ENCODE peak calls at places on chromosomes 7 and 10, in five cellular contexts. C is skeletal muscle cell, R is kidney epithelial cell, V is ovary, Z is lower lobe of right lung. W is an unnamed sample.

GRCh38 chr7:99919814-99920618 is 686 bp upstream of the TRIM4 start:
- DNase-seq in V (no peak), R (no peak), Z (no peak), C (no peak), W (no peak)

GRCh38 chr10:12774219-12774894 is 227.2 kb downstream of the CCDC3 start:
- DNase-seq in V (no peak), C (no peak), R (no peak), Z (no peak), W (no peak)

GRCh38 chr10:29648114-29648982 is 13.6 kb upstream of the SVIL start:
- DNase-seq in Z (no peak), R (no peak), C (no peak), V (no peak), W (no peak)

GRCh38 chr10:96216775-96217174 is 54.6 kb downstream of the BLNK start:
- DNase-seq in C (no peak), R (no peak), Z (no peak), V (no peak), W (no peak)

GRCh38 chr7:50806143-50806542 is 23.4 kb upstream of the GRB10 start:
- DNase-seq in V (no peak), C (no peak), R (no peak), Z (no peak), W (no peak)

GRCh38 chr7:93862651-93863050 is 27.9 kb downstream of the TFPI2 start:
- DNase-seq in R (no peak), C (no peak), V (no peak), Z (no peak), W (no peak)

GRCh38 chr10:13213163-13213562 is 21.0 kb downstream of the UCMA start:
- DNase-seq in V (no peak), C (no peak), Z (no peak), R (no peak), W (no peak)

GRCh38 chr7:98133621-98134266 is 27.1 kb downstream of the LMTK2 start:
- DNase-seq in V (no peak), R (peak; percentile 67), C (no peak), Z (no peak), W (no peak)

GRCh38 chr10:69486922-69487730 is 35.9 kb downstream of the TSPAN15 start:
- DNase-seq in C (no peak), V (no peak), Z (peak; percentile 36), R (peak; percentile 37), W (no peak)

GRCh38 chr10:11626071-11626470 is 14.6 kb upstream of the USP6NL start:
- DNase-seq in R (no peak), Z (no peak), C (no peak), V (no peak), W (no peak)

GRCh38 chr10:46998192-46998591 is 87.0 kb downstream of the PTPN20 start:
- DNase-seq in R (no peak), C (no peak), V (no peak), Z (no peak), W (no peak)

GRCh38 chr10:119347181-119347974 is 140.0 kb downstream of the GRK5 start:
- DNase-seq in C (no peak), V (no peak), Z (no peak), R (no peak), W (no peak)

GRCh38 chr10:13483073-13483472 is 45.7 kb downstream of the BEND7 start:
- DNase-seq in C (no peak), R (no peak), Z (no peak), V (no peak), W (no peak)

GRCh38 chr7:142854505-142855400 is at the start of gene EPHB6:
- DNase-seq in V (peak; percentile 93), Z (peak; percentile 83), R (no peak), C (no peak), W (no peak)

GRCh38 chr7:128164061-128164954 is 76.8 kb upstream of the LEP start:
- DNase-seq in V (no peak), R (peak; percentile 77), Z (no peak), C (peak; percentile 52), W (peak; percentile 77)

GRCh38 chr7:44533301-44534055 is 7.7 kb downstream of the NPC1L1 start:
- DNase-seq in R (no peak), V (no peak), C (no peak), Z (no peak), W (no peak)

GRCh38 chr7:102081244-102081627 is 205.4 kb upstream of the SH2B2 start:
- DNase-seq in V (no peak), R (no peak), Z (no peak), C (no peak), W (no peak)

GRCh38 chr10:58651040-58651439 is 138.4 kb downstream of the BICC1 start:
- DNase-seq in C (peak; percentile 83), R (no peak), Z (no peak), V (peak; percentile 40), W (no peak)

GRCh38 chr7:93923946-93924345 is 2.4 kb downstream of the GNG11 start:
- DNase-seq in Z (no peak), V (no peak), C (no peak), R (no peak), W (no peak)

GRCh38 chr7:33774762-33775523 is 130.4 kb upstream of the BMPER start:
- DNase-seq in Z (no peak), V (no peak), R (peak; percentile 18), C (peak; percentile 98), W (peak; percentile 63)

GRCh38 chr10:55867848-55868247 is 493.2 kb downstream of the ZWINT start:
- DNase-seq in V (no peak), Z (no peak), C (no peak), R (no peak), W (no peak)

GRCh38 chr7:1928555-1929348 is 258.7 kb downstream of the ELFN1 start:
- DNase-seq in Z (peak; percentile 72), V (no peak), C (no peak), R (no peak), W (no peak)

GRCh38 chr7:24054231-24054630 is 229.8 kb upstream of the NPY start:
- DNase-seq in Z (no peak), C (no peak), R (no peak), V (no peak), W (no peak)

GRCh38 chr10:17026686-17027485 is 102.7 kb downstream of the CUBN start:
- DNase-seq in V (no peak), C (no peak), R (no peak), Z (no peak), W (no peak)

GRCh38 chr10:8069108-8069507 is 14.6 kb downstream of the GATA3 start:
- DNase-seq in C (no peak), V (no peak), R (no peak), Z (no peak), W (no peak)

GRCh38 chr7:23471090-23471859 is 984 bp upstream of the IGF2BP3 start:
- DNase-seq in C (peak; percentile 43), R (no peak), Z (no peak), V (no peak), W (no peak)

GRCh38 chr10:121521794-121522556 is 76.3 kb downstream of the FGFR2 start:
- DNase-seq in Z (no peak), V (no peak), R (no peak), C (no peak), W (no peak)

GRCh38 chr10:88938938-88939337 is 13.6 kb downstream of the ACTA2 start:
- DNase-seq in V (no peak), Z (no peak), R (no peak), C (no peak), W (no peak)

GRCh38 chr10:30798621-30799020 is 169.1 kb upstream of the LYZL2 start:
- DNase-seq in V (no peak), R (no peak), Z (no peak), C (no peak), W (no peak)

GRCh38 chr10:60444494-60445064 is 54.9 kb upstream of the ANK3 start:
- DNase-seq in Z (no peak), V (no peak), C (no peak), R (no peak), W (no peak)

GRCh38 chr7:137882261-137882668 is 35.5 kb upstream of the DGKI start:
- DNase-seq in C (peak; percentile 97), Z (no peak), R (peak; percentile 94), V (no peak), W (peak; percentile 70)

GRCh38 chr10:34186740-34187139 is 628.4 kb downstream of the PARD3 start:
- DNase-seq in Z (no peak), C (no peak), R (no peak), V (no peak), W (no peak)

GRCh38 chr7:80218723-80219122 is 84.1 kb downstream of the GNAI1 start:
- DNase-seq in C (peak; percentile 61), V (no peak), R (peak; percentile 56), Z (no peak), W (no peak)

GRCh38 chr10:121721257-121721656 is 123.0 kb upstream of the FGFR2 start:
- DNase-seq in Z (no peak), R (no peak), V (no peak), C (no peak), W (no peak)

GRCh38 chr7:63899691-63900393 is 98.8 kb upstream of the ZNF722 start:
- DNase-seq in V (peak; percentile 92), R (no peak), C (no peak), Z (peak; percentile 84), W (no peak)
- H3K4me3 ChIP-seq in V (peak overlapping the region; percentile 41), R (no peak overlapping the region), C (no peak overlapping the region), Z (peak overlapping the region; percentile 75), W (no peak overlapping the region)

DNA sequence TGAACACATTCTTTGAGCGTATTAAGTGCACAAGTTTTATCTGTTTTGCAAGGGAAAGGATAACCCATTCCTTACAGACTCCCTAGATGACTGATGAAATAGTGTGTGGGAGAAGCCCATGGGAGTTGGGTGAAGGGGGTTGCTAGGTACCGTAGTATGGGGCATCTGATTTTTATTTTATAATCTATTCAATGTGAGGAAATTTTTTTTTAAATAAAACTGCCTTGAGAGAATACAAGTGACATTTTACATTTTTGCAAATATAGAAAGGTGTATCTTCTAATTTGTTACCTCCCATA is 1.4 kb downstream of the BTAF1 start:
- DNase-seq in C (no peak), Z (no peak), R (no peak), V (no peak), W (no peak)
- H3K4me3 ChIP-seq in C (peak overlapping the region; percentile 89), Z (peak overlapping the region; percentile 83), R (peak overlapping the region; percentile 97), V (peak overlapping the region; percentile 80), W (peak overlapping the region; percentile 80)

GRCh38 chr7:106062006-106062405 is 50.1 kb downstream of the SYPL1 start:
- DNase-seq in C (no peak), R (no peak), Z (no peak), V (no peak), W (no peak)
- H3K4me3 ChIP-seq in C (no peak overlapping the region), R (no peak overlapping the region), Z (no peak overlapping the region), V (no peak overlapping the region), W (no peak overlapping the region)

GRCh38 chr10:129059977-129060376 is 407.1 kb upstream of the MGMT start:
- DNase-seq in V (no peak), C (no peak), Z (no peak), R (no peak), W (no peak)

GRCh38 chr10:129058664-129059155 is 408.3 kb upstream of the MGMT start:
- DNase-seq in R (no peak), C (no peak), Z (no peak), V (no peak), W (no peak)

GRCh38 chr10:129063877-129064276 is 403.2 kb upstream of the MGMT start:
- DNase-seq in V (no peak), C (no peak), Z (no peak), R (no peak), W (no peak)

GRCh38 chr10:129057856-129058663 is 409.0 kb upstream of the MGMT start:
- DNase-seq in R (no peak), V (no peak), C (peak; percentile 26), Z (no peak), W (no peak)

DNA sequence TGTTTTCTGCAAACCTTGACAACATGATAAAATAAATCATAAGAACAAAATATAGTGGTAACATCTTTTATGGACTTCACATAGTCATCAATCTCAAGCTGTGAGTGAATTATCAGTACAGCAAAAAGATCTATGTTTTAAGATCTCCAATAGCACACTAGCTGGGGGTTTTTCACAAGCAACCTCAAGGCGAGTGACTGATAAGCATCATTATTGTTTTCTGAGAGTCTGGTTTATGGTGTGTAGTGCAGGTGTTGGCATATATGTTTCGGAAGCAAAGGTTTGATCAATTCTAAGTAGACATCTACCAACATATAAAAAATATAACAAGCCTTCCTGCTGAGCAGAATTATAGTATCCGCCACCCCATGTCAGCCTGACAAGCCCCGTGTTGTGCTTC is 403.8 kb upstream of the MGMT start:
- DNase-seq in C (no peak), Z (no peak), R (no peak), V (no peak), W (no peak)
- H3K4me3 ChIP-seq in C (no peak overlapping the region), Z (no peak overlapping the region), R (no peak overlapping the region), V (no peak overlapping the region), W (no peak overlapping the region)

W was measured in retinal pigment epithelial cell.